ENCODE peak calls at places on chromosomes 5 and 9, in six cellular contexts. B is NCI-H1105, O is GOT3, A is amniotic epithelial cell, H is HS-5, U is NCI-H2081. E is an unnamed sample.

GRCh38 chr9:133994359-133995011 is 2.4 kb upstream of the VAV2 start:
- DNase-seq in B (peak), O (no peak), A (no peak), H (no peak), U (peak), E (peak)

GRCh38 chr5:79689541-79690466 is at the start of gene CMYA5:
- DNase-seq in B (no peak), O (no peak), A (peak), H (no peak), U (no peak), E (no peak)

GRCh38 chr5:105506692-105507277 is 1944.2 kb upstream of the NUDT12 start:
- DNase-seq in B (no peak), O (no peak), A (peak), H (no peak), U (peak), E (peak)

GRCh38 chr9:129073404-129073803 is 7.5 kb upstream of the DOLPP1 start:
- DNase-seq in B (no peak), O (no peak), A (no peak), H (no peak), U (no peak), E (no peak)

GRCh38 chr5:96838483-96839395 is 31.0 kb upstream of the ERAP1 start:
- DNase-seq in B (no peak), O (no peak), A (no peak), H (no peak), U (no peak), E (no peak)

GRCh38 chr5:132428811-132429440 is 59.4 kb downstream of the SLC22A5 start:
- DNase-seq in B (no peak), O (no peak), A (peak), H (no peak), U (no peak), E (no peak)

GRCh38 chr5:58755397-58755796 is 172.5 kb downstream of the RAB3C start:
- DNase-seq in B (no peak), O (no peak), A (no peak), H (no peak), U (no peak), E (no peak)

GRCh38 chr9:136514022-136514714 is 31.3 kb upstream of the SEC16A start:
- DNase-seq in B (no peak), O (no peak), A (no peak), H (no peak), U (no peak), E (no peak)

GRCh38 chr5:72646467-72646866 is 139.3 kb upstream of the ZNF366 start:
- DNase-seq in B (no peak), O (no peak), A (no peak), H (no peak), U (no peak), E (no peak)

GRCh38 chr9:105447814-105448812 is at the start of gene FSD1L:
- DNase-seq in B (peak), O (peak), A (peak), H (peak), U (peak), E (peak)

GRCh38 chr9:16628421-16628820 is 242.0 kb downstream of the BNC2 start:
- DNase-seq in B (no peak), O (no peak), A (peak), H (no peak), U (no peak), E (no peak)

GRCh38 chr5:57887851-57888621 is 405.4 kb upstream of the ACTBL2 start:
- DNase-seq in B (no peak), O (no peak), A (peak), H (no peak), U (peak), E (peak)

GRCh38 chr5:44952376-44952775 is 143.6 kb downstream of the MRPS30 start:
- DNase-seq in B (peak), O (no peak), A (peak), H (peak), U (peak), E (peak)

GRCh38 chr9:98778711-98779530 is 17.4 kb downstream of the ANKS6 start:
- DNase-seq in B (no peak), O (no peak), A (no peak), H (no peak), U (no peak), E (no peak)

GRCh38 chr5:149215478-149216042 is 56.1 kb upstream of the AFAP1L1 start:
- DNase-seq in B (no peak), O (no peak), A (no peak), H (no peak), U (no peak), E (peak)

GRCh38 chr5:133925269-133925668 is 43.2 kb downstream of the C5orf15 start:
- DNase-seq in B (no peak), O (no peak), A (no peak), H (no peak), U (no peak), E (no peak)

GRCh38 chr5:95217351-95217750 is 67.5 kb downstream of the MCTP1 start:
- DNase-seq in B (no peak), O (no peak), A (no peak), H (no peak), U (no peak), E (no peak)

GRCh38 chr9:36142510-36143161 is 6.1 kb downstream of the GLIPR2 start:
- DNase-seq in B (no peak), O (no peak), A (no peak), H (no peak), U (no peak), E (no peak)

GRCh38 chr5:116663081-116663480 is 88.5 kb upstream of the SEMA6A start:
- DNase-seq in B (no peak), O (no peak), A (no peak), H (no peak), U (no peak), E (no peak)

GRCh38 chr5:68377733-68378132 is 162.2 kb downstream of the PIK3R1 start:
- DNase-seq in B (no peak), O (no peak), A (no peak), H (no peak), U (no peak), E (no peak)

GRCh38 chr9:8871796-8872470 is 1072.4 kb upstream of the DMAC1 start:
- DNase-seq in B (no peak), O (no peak), A (no peak), H (no peak), U (no peak), E (no peak)

GRCh38 chr5:74889523-74890105 is 23.4 kb upstream of the FAM169A start:
- DNase-seq in B (no peak), O (no peak), A (no peak), H (no peak), U (no peak), E (no peak)

GRCh38 chr9:114037249-114037648 is 40.9 kb downstream of the AMBP start:
- DNase-seq in B (no peak), O (no peak), A (no peak), H (no peak), U (no peak), E (no peak)

GRCh38 chr9:16501726-16502125 is 368.7 kb downstream of the BNC2 start:
- DNase-seq in B (no peak), O (no peak), A (peak), H (no peak), U (no peak), E (no peak)

GRCh38 chr5:164741376-164741775 is 1236.0 kb downstream of the MAT2B start:
- DNase-seq in B (no peak), O (no peak), A (no peak), H (no peak), U (no peak), E (peak)

GRCh38 chr9:120043448-120043847 is 536.5 kb downstream of the CDK5RAP2 start:
- DNase-seq in B (no peak), O (no peak), A (no peak), H (no peak), U (no peak), E (peak)

GRCh38 chr9:93672622-93673270 is 96.4 kb downstream of the PHF2 start:
- DNase-seq in B (no peak), O (no peak), A (no peak), H (no peak), U (no peak), E (peak)

GRCh38 chr9:90822866-90823265 is 21.2 kb downstream of the SYK start:
- DNase-seq in B (no peak), O (no peak), A (no peak), H (no peak), U (no peak), E (no peak)